ENCODE peak calls at places on chromosomes 5 and 9, in seven cellular contexts. D is colonic mucosa, P is left ventricle myocardium inferior, W is fibroblast of lung, Z is endothelial cell, S is fibroblast of the aortic adventitia, J is omental fat pad. L is an unnamed sample.

GRCh38 chr5:96765043-96765442 is 42.7 kb downstream of the ERAP1 start:
- DNase-seq in D (no peak), P (no peak), W (no peak), Z (no peak), S (no peak), J (no peak), L (no peak)

GRCh38 chr5:8184455-8185063 is 315.6 kb downstream of the MTRR start:
- DNase-seq in D (peak; percentile 68), P (no peak), W (no peak), Z (peak; percentile 72), S (no peak), J (no peak), L (no peak)

GRCh38 chr5:172548311-172548731 is 92.7 kb upstream of the NEURL1B start:
- DNase-seq in D (no peak), P (no peak), W (no peak), Z (no peak), S (no peak), J (no peak), L (no peak)

GRCh38 chr9:115333671-115334070 is 215.7 kb upstream of the TNC start:
- DNase-seq in D (no peak), P (no peak), W (no peak), Z (no peak), S (no peak), J (no peak), L (no peak)

GRCh38 chr5:1522601-1523479 is 920 bp downstream of the LPCAT1 start:
- DNase-seq in D (peak; percentile 25), P (no peak), W (peak; percentile 13), Z (no peak), S (no peak), J (no peak), L (no peak)

GRCh38 chr9:95085036-95085770 is 232.3 kb downstream of the FANCC start:
- DNase-seq in D (no peak), P (no peak), W (no peak), Z (no peak), S (no peak), J (no peak), L (no peak)

GRCh38 chr5:150488519-150489357 is 19.2 kb upstream of the NDST1 start:
- DNase-seq in D (no peak), P (peak; percentile 80), W (peak; percentile 87), Z (no peak), S (peak; percentile 91), J (no peak), L (no peak)

GRCh38 chr9:125472926-125473701 is 211.5 kb downstream of the GAPVD1 start:
- DNase-seq in D (no peak), P (peak; percentile 34), W (peak; percentile 90), Z (no peak), S (peak; percentile 83), J (no peak), L (no peak)

GRCh38 chr5:150143725-150144058 is 12.0 kb downstream of the PDGFRB start:
- DNase-seq in D (no peak), P (no peak), W (no peak), Z (no peak), S (peak; percentile 69), J (no peak), L (no peak)

GRCh38 chr5:73603998-73604397 is 22.0 kb upstream of the ARHGEF28 start:
- DNase-seq in D (no peak), P (no peak), W (no peak), Z (no peak), S (no peak), J (no peak), L (no peak)

GRCh38 chr5:127907907-127908306 is 175.7 kb upstream of the SLC12A2 start:
- DNase-seq in D (no peak), P (no peak), W (no peak), Z (no peak), S (no peak), J (no peak), L (no peak)

GRCh38 chr5:150022681-150023080 is 22.1 kb downstream of the HMGXB3 start:
- DNase-seq in D (no peak), P (no peak), W (no peak), Z (no peak), S (no peak), J (no peak), L (no peak)

GRCh38 chr9:122444366-122444765 is 33.4 kb downstream of the OR1J1 start:
- DNase-seq in D (no peak), P (no peak), W (peak; percentile 60), Z (no peak), S (peak; percentile 99), J (no peak), L (no peak)

GRCh38 chr5:139881145-139881733 is 85.6 kb downstream of the PSD2 start:
- DNase-seq in D (no peak), P (no peak), W (no peak), Z (no peak), S (no peak), J (no peak), L (no peak)

GRCh38 chr5:62477801-62478200 is 65.2 kb downstream of the IPO11 start:
- DNase-seq in D (no peak), P (no peak), W (peak; percentile 35), Z (no peak), S (peak; percentile 46), J (no peak), L (no peak)

GRCh38 chr9:18149457-18150011 is 324.4 kb upstream of the ADAMTSL1 start:
- DNase-seq in D (no peak), P (no peak), W (no peak), Z (no peak), S (peak; percentile 7), J (no peak), L (no peak)
- TF ChIP-seq CTCF in D (no peak), P (no peak), W (no peak), Z (no peak), S (no peak), J (no peak), L (peak; percentile 6)

DNA sequence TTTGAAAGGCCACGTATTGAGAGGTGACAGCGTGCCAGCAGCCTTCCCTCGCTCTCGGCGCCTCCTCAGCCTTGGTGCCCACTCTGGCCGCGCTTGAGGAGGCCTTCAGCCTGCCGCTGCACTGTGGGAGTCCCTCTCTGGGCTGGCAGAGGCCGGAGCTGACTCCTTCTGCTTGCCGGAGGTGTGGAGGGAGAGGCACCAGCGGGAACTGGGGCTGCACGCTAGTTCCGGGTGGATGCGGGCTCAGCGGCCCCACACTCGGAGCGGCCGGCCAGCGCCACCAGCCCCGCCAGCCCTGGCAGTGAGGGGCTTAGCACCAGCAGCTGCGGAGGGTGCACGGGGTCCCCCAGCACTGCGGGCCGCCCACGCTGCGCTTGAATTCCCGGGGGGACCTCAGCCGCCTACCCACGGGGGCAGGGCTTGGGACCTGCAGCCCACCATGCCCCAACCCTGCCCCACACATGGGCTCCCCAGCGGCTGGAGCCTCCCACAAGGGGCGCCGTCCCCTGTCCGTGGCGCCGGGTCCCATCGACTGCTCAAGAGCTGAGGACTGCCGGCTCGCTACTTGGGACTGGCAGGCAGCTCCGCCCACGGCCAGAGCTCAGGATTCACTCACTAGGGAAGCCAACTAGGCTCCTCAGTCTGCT is 4.4 kb upstream of the OTULINL start:
- DNase-seq in D (no peak), P (no peak), W (no peak), Z (no peak), S (no peak), J (no peak), L (no peak)
- TF ChIP-seq CTCF in D (no peak), P (no peak), W (no peak), Z (no peak), S (no peak), J (no peak), L (no peak)

GRCh38 chr9:116589392-116590354 is 97.4 kb upstream of the TRIM32 start:
- DNase-seq in D (peak; percentile 58), P (no peak), W (peak; percentile 19), Z (peak; percentile 41), S (peak; percentile 54), J (no peak), L (no peak)
- TF ChIP-seq CTCF in D (peak; percentile 56), P (peak; percentile 37), W (peak; percentile 56), Z (peak; percentile 87), S (peak; percentile 43), J (no peak), L (peak; percentile 44)

GRCh38 chr5:124262443-124262842 is 484.0 kb downstream of the ZNF608 start:
- DNase-seq in D (no peak), P (no peak), W (peak; percentile 20), Z (no peak), S (peak; percentile 2), J (no peak), L (no peak)
- TF ChIP-seq CTCF in D (no peak), P (no peak), W (no peak), Z (no peak), S (no peak), J (no peak), L (no peak)

GRCh38 chr9:1837453-1838084 is 177.6 kb upstream of the SMARCA2 start:
- DNase-seq in D (peak; percentile 26), P (no peak), W (no peak), Z (peak; percentile 58), S (peak; percentile 15), J (no peak), L (no peak)
- TF ChIP-seq CTCF in D (no peak), P (peak; percentile 35), W (peak; percentile 38), Z (peak; percentile 54), S (peak; percentile 33), J (no peak), L (peak; percentile 75)